ENCODE peak calls at places on chromosomes 2 and 18, in five cellular contexts. D, T, R, O and F are unnamed samples.

GRCh38 chr2:235021752-235022151 is 69.9 kb downstream of the SH3BP4 start:
- DNase-seq in T (no peak), R (no peak), D (peak; percentile 99), O (no peak), F (no peak)

GRCh38 chr18:73752965-73753364 is 394.7 kb downstream of the FBXO15 start:
- DNase-seq in O (no peak), R (no peak), T (no peak), D (no peak), F (no peak)

GRCh38 chr2:27135471-27135955 is 1.1 kb upstream of the PREB start:
- DNase-seq in D (no peak), T (no peak), R (no peak), O (no peak), F (no peak)

GRCh38 chr18:63762518-63762917 is 12.7 kb upstream of the SERPINB7 start:
- DNase-seq in O (no peak), R (no peak), T (no peak), D (no peak), F (no peak)

GRCh38 chr2:134988994-134989605 is 58.1 kb downstream of the MAP3K19 start:
- DNase-seq in D (no peak), T (peak; percentile 33), R (peak; percentile 63), O (no peak), F (peak; percentile 39)

GRCh38 chr2:225117061-225117716 is 74.9 kb upstream of the DOCK10 start:
- DNase-seq in D (no peak), O (no peak), T (no peak), R (no peak), F (no peak)

GRCh38 chr18:37270046-37270665 is 295.4 kb downstream of the CELF4 start:
- DNase-seq in T (peak; percentile 21), O (no peak), R (peak; percentile 85), D (no peak), F (peak; percentile 84)

GRCh38 chr2:68060652-68061051 is 2.2 kb downstream of the C1D start:
- DNase-seq in T (no peak), R (no peak), O (no peak), D (no peak), F (no peak)

GRCh38 chr2:158325031-158325781 is 131.3 kb downstream of the CCDC148 start:
- DNase-seq in R (no peak), T (peak; percentile 38), O (no peak), D (no peak), F (no peak)

GRCh38 chr2:160114020-160114419 is 51.6 kb upstream of the PLA2R1 start:
- DNase-seq in R (no peak), O (no peak), D (no peak), T (no peak), F (no peak)

GRCh38 chr18:34787931-34788532 is 77.9 kb downstream of the DTNA start:
- DNase-seq in O (no peak), R (peak; percentile 83), T (peak; percentile 60), D (no peak), F (peak; percentile 80)

GRCh38 chr18:35407871-35408481 is 30.8 kb upstream of the ZNF396 start:
- DNase-seq in O (no peak), D (no peak), R (peak; percentile 93), T (peak; percentile 69), F (peak; percentile 84)

GRCh38 chr18:79422783-79423165 is 27.0 kb downstream of the NFATC1 start:
- DNase-seq in O (no peak), D (no peak), T (no peak), R (no peak), F (no peak)

GRCh38 chr2:30037016-30037415 is 109.8 kb upstream of the YPEL5 start:
- DNase-seq in R (no peak), O (no peak), T (no peak), D (no peak), F (no peak)

GRCh38 chr2:190996338-190996946 is 17.5 kb downstream of the STAT1 start:
- DNase-seq in D (no peak), T (peak; percentile 70), O (peak; percentile 56), R (peak; percentile 79), F (peak; percentile 34)

GRCh38 chr18:26090130-26091046 is at the start of gene SS18:
- DNase-seq in R (peak; percentile 97), T (peak; percentile 85), D (peak; percentile 73), O (peak; percentile 93), F (peak; percentile 96)

GRCh38 chr2:85954192-85954900 is 65.6 kb upstream of the ST3GAL5 start:
- DNase-seq in T (no peak), D (no peak), O (no peak), R (no peak), F (no peak)

GRCh38 chr2:48347712-48348111 is 182.2 kb upstream of the STON1 start:
- DNase-seq in T (peak; percentile 21), R (no peak), O (no peak), D (no peak), F (no peak)

GRCh38 chr2:217512259-217512658 is 490.5 kb downstream of the TNS1 start:
- DNase-seq in T (no peak), R (no peak), O (no peak), D (no peak), F (no peak)

GRCh38 chr2:48946444-48947048 is 191.0 kb upstream of the LHCGR start:
- DNase-seq in T (peak; percentile 62), O (peak; percentile 38), R (peak; percentile 75), D (peak; percentile 49), F (peak; percentile 69)

GRCh38 chr18:7758764-7759163 is 191.6 kb downstream of the PTPRM start:
- DNase-seq in O (no peak), D (no peak), R (no peak), T (no peak), F (no peak)

GRCh38 chr2:198973181-198973580 is 484.6 kb downstream of the SATB2 start:
- DNase-seq in R (no peak), D (no peak), O (no peak), T (no peak), F (no peak)

GRCh38 chr2:111071480-111072143 is 49.1 kb upstream of the BCL2L11 start:
- DNase-seq in T (no peak), R (no peak), D (peak; percentile 84), O (no peak), F (no peak)

GRCh38 chr2:9754532-9754887 is 88.8 kb upstream of the TAF1B start:
- DNase-seq in O (no peak), D (no peak), T (no peak), R (no peak), F (no peak)

GRCh38 chr2:222797308-222797707 is 63.5 kb upstream of the ACSL3 start:
- DNase-seq in R (peak; percentile 60), D (peak; percentile 68), O (no peak), T (peak; percentile 74), F (no peak)

GRCh38 chr2:69271831-69272257 is 115.2 kb downstream of the GFPT1 start:
- DNase-seq in O (no peak), R (no peak), D (no peak), T (no peak), F (no peak)

GRCh38 chr2:51706220-51706619 is 674.3 kb upstream of the NRXN1 start:
- DNase-seq in D (no peak), O (no peak), R (no peak), T (no peak), F (no peak)

GRCh38 chr2:69177785-69178636 is 165.0 kb downstream of the ANTXR1 start:
- DNase-seq in T (peak; percentile 99), D (peak; percentile 68), R (peak; percentile 96), O (peak; percentile 98), F (peak; percentile 91)

GRCh38 chr2:217604527-217605279 is 398.1 kb downstream of the TNS1 start:
- DNase-seq in T (no peak), R (no peak), D (no peak), O (no peak), F (no peak)

GRCh38 chr2:197661626-197662025 is 13.8 kb downstream of the RFTN2 start:
- DNase-seq in O (no peak), D (no peak), T (no peak), R (no peak), F (no peak)

GRCh38 chr18:58196164-58196563 is 152.1 kb downstream of the NEDD4L start:
- DNase-seq in O (no peak), T (no peak), D (peak; percentile 54), R (no peak), F (no peak)

GRCh38 chr2:132779206-132779605 is 109.2 kb upstream of the LYPD1 start:
- DNase-seq in O (no peak), T (no peak), R (no peak), D (no peak), F (no peak)

GRCh38 chr2:132783883-132784282 is 113.9 kb upstream of the LYPD1 start:
- DNase-seq in T (no peak), D (no peak), O (no peak), R (no peak), F (no peak)

DNA sequence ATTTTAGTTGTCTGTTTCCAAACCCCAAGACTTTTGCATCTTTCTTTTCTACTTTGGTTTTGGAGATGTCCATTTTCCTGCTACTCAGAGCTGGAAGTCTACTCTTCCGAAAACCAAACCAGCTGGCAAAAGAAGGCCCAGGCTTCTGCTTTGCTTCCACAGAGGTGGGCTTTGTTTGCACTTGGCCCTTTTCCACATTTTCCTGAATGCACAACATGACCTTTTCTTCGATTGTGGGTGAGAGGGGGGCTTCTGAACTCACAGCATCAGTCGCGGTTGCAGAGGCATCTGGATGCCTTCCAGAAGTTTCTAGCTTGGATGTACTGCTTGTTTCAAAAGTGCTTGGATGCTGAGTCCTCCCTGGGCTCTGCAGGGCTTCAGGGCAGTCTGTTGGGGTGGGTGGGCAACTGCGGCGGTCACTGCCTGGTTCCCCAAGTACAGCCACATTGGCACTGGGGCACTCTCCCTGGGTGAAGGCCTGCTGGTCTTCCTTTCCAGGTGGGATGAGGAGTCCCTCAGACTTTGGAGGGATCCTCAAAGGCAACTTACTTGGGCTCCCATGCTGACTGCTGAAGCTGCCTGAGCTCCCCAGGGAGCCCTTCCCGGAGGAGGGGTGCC is 112.3 kb upstream of the LYPD1 start:
- DNase-seq in T (no peak), R (no peak), D (no peak), O (no peak), F (no peak)
- TF ChIP-seq CTCF in T (no peak), R (no peak), D (no peak), O (no peak), F (no peak)

DNA sequence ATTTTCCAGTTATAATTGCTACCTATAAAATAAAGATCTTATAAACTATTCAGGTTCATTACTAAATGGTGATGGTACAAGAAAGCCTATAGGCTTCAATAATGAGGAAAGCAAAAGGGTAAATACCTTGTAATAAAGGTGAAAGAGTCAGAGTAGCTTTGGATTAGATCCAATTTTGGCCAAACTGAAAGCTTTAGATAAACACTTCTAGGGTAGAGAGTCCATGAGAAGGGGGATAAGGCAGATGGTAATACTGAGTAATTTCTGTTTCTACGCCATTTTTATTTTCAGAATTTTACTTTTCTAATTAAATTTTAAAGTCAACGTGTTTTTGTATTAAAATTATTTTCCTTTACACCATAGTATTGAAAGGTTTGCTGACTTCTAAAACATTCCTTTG is 9.4 kb downstream of the CASP8 start:
- DNase-seq in T (peak; percentile 30), D (no peak), O (no peak), R (no peak), F (no peak)
- H3K4me1 ChIP-seq in T (peaks cover 12% of the 10 kb centered on the region), D (no peaks in the 10 kb centered on the region), O (no peaks in the 10 kb centered on the region), R (no peaks in the 10 kb centered on the region), F (no peaks in the 10 kb centered on the region)

GRCh38 chr2:178951266-178952006 is 98.5 kb downstream of the CCDC141 start:
- DNase-seq in R (no peak), O (no peak), T (no peak), D (no peak), F (no peak)
- H2AFZ ChIP-seq in R (no peak overlapping the region), O (no peak overlapping the region), T (no peak overlapping the region), D (no peak overlapping the region), F (no peak overlapping the region)

DNA sequence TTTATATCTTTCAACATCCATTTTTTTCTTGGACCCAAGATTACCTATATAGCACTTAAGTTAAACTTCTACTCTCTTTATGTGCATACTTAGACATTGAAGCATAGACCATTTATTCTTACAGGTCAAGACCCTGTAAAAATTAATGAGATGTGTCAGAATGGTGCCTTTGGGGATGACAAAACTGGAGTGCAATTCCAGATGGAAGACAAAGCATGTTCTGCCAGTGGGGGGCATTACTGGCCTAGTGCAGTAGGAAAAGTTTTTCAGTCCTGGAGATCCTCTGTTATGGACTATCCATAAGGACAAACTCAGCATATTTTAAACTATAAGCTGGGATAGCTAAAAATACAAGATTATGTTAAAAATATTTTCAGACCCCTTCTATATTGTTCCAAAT is 57.8 kb upstream of the MMADHC start:
- DNase-seq in T (no peak), O (no peak), R (no peak), D (no peak), F (no peak)
- TF ChIP-seq CTCF in T (no peak), O (no peak), R (no peak), D (no peak), F (no peak)